ENCODE peak calls at places on chromosomes 13 and 19, in nine cellular contexts. One of them, this sample, is unnamed.

GRCh38 chr13:44165895-44166496 is 207.6 kb upstream of the SERP2 start:
- DNase-seq in AG09319: no peak
- DNase-seq in choroid plexus epithelial cell: no peak
- DNase-seq in thyroid gland: no peak
- DNase-seq in thoracic aorta: no peak
- DNase-seq in fibroblast of lung: no peak
- DNase-seq in IMR-90: no peak
- DNase-seq in tibial nerve: no peak
- DNase-seq in epithelial cell of esophagus: peak; percentile 35
- DNase-seq in this sample: no peak

GRCh38 chr19:51441410-51442390 is 16.6 kb downstream of the SIGLEC8 start:
- DNase-seq in thoracic aorta: no peak
- DNase-seq in thyroid gland: peak; percentile 6
- DNase-seq in IMR-90: no peak
- DNase-seq in choroid plexus epithelial cell: no peak
- DNase-seq in epithelial cell of esophagus: peak; percentile 13
- DNase-seq in AG09319: no peak
- DNase-seq in tibial nerve: no peak
- DNase-seq in fibroblast of lung: no peak
- DNase-seq in this sample: no peak

GRCh38 chr19:46904114-46905060 is 43.6 kb downstream of the ARHGAP35 start:
- DNase-seq in thoracic aorta: no peak
- DNase-seq in AG09319: no peak
- DNase-seq in choroid plexus epithelial cell: peak; percentile 68
- DNase-seq in epithelial cell of esophagus: no peak
- DNase-seq in IMR-90: peak; percentile 71
- DNase-seq in thyroid gland: no peak
- DNase-seq in tibial nerve: no peak
- DNase-seq in fibroblast of lung: peak; percentile 88
- DNase-seq in this sample: no peak

GRCh38 chr19:54653181-54653809 is 9.5 kb upstream of the LILRB4 start:
- DNase-seq in tibial nerve: no peak
- DNase-seq in fibroblast of lung: peak; percentile 3
- DNase-seq in choroid plexus epithelial cell: peak; percentile 52
- DNase-seq in thoracic aorta: no peak
- DNase-seq in thyroid gland: no peak
- DNase-seq in IMR-90: peak; percentile 7
- DNase-seq in epithelial cell of esophagus: peak; percentile 22
- DNase-seq in AG09319: no peak
- DNase-seq in this sample: no peak

GRCh38 chr13:39599842-39600241 is 3.2 kb downstream of the LHFPL6 start:
- DNase-seq in thoracic aorta: no peak
- DNase-seq in choroid plexus epithelial cell: peak; percentile 54
- DNase-seq in thyroid gland: no peak
- DNase-seq in fibroblast of lung: no peak
- DNase-seq in AG09319: no peak
- DNase-seq in tibial nerve: no peak
- DNase-seq in IMR-90: peak; percentile 33
- DNase-seq in epithelial cell of esophagus: no peak
- DNase-seq in this sample: no peak

GRCh38 chr13:43316997-43317396 is 293.6 kb downstream of the DNAJC15 start:
- DNase-seq in AG09319: no peak
- DNase-seq in thyroid gland: no peak
- DNase-seq in choroid plexus epithelial cell: peak; percentile 72
- DNase-seq in IMR-90: peak; percentile 67
- DNase-seq in thoracic aorta: no peak
- DNase-seq in fibroblast of lung: peak; percentile 60
- DNase-seq in epithelial cell of esophagus: peak; percentile 25
- DNase-seq in tibial nerve: peak; percentile 23
- DNase-seq in this sample: no peak

GRCh38 chr13:71863249-71863648 is 3.8 kb downstream of the DACH1 start:
- DNase-seq in choroid plexus epithelial cell: no peak
- DNase-seq in fibroblast of lung: no peak
- DNase-seq in thyroid gland: no peak
- DNase-seq in thoracic aorta: no peak
- DNase-seq in IMR-90: no peak
- DNase-seq in AG09319: no peak
- DNase-seq in epithelial cell of esophagus: no peak
- DNase-seq in tibial nerve: no peak
- DNase-seq in this sample: no peak

GRCh38 chr19:40594657-40595077 is 6.5 kb upstream of the LTBP4 start:
- DNase-seq in thoracic aorta: no peak
- DNase-seq in epithelial cell of esophagus: peak; percentile 74
- DNase-seq in AG09319: no peak
- DNase-seq in IMR-90: peak; percentile 70
- DNase-seq in fibroblast of lung: peak; percentile 75
- DNase-seq in thyroid gland: no peak
- DNase-seq in choroid plexus epithelial cell: peak; percentile 39
- DNase-seq in tibial nerve: no peak
- DNase-seq in this sample: no peak

GRCh38 chr13:77891041-77891440 is 27.6 kb downstream of the EDNRB start:
- DNase-seq in IMR-90: no peak
- DNase-seq in AG09319: no peak
- DNase-seq in choroid plexus epithelial cell: no peak
- DNase-seq in epithelial cell of esophagus: no peak
- DNase-seq in thyroid gland: no peak
- DNase-seq in tibial nerve: no peak
- DNase-seq in thoracic aorta: no peak
- DNase-seq in fibroblast of lung: no peak
- DNase-seq in this sample: no peak

GRCh38 chr13:45055198-45055901 is 65.0 kb upstream of the GTF2F2 start:
- DNase-seq in tibial nerve: no peak
- DNase-seq in thyroid gland: no peak
- DNase-seq in thoracic aorta: no peak
- DNase-seq in AG09319: peak; percentile 39
- DNase-seq in epithelial cell of esophagus: peak; percentile 94
- DNase-seq in choroid plexus epithelial cell: peak; percentile 90
- DNase-seq in fibroblast of lung: peak; percentile 97
- DNase-seq in IMR-90: peak; percentile 93
- DNase-seq in this sample: peak; percentile 79

GRCh38 chr19:1284293-1284978 is 1.2 kb upstream of the EFNA2 start:
- DNase-seq in IMR-90: no peak
- DNase-seq in thoracic aorta: no peak
- DNase-seq in fibroblast of lung: no peak
- DNase-seq in tibial nerve: no peak
- DNase-seq in thyroid gland: no peak
- DNase-seq in choroid plexus epithelial cell: no peak
- DNase-seq in epithelial cell of esophagus: no peak
- DNase-seq in AG09319: no peak
- DNase-seq in this sample: no peak

GRCh38 chr19:1286859-1287621 is 1.4 kb downstream of the EFNA2 start:
- DNase-seq in epithelial cell of esophagus: no peak
- DNase-seq in tibial nerve: no peak
- DNase-seq in AG09319: no peak
- DNase-seq in IMR-90: no peak
- DNase-seq in fibroblast of lung: no peak
- DNase-seq in thoracic aorta: no peak
- DNase-seq in thyroid gland: no peak
- DNase-seq in choroid plexus epithelial cell: no peak
- DNase-seq in this sample: no peak

GRCh38 chr19:1286451-1286858 is 782 bp downstream of the EFNA2 start:
- DNase-seq in choroid plexus epithelial cell: no peak
- DNase-seq in fibroblast of lung: no peak
- DNase-seq in thoracic aorta: no peak
- DNase-seq in AG09319: no peak
- DNase-seq in epithelial cell of esophagus: no peak
- DNase-seq in tibial nerve: no peak
- DNase-seq in IMR-90: no peak
- DNase-seq in thyroid gland: no peak
- DNase-seq in this sample: no peak

GRCh38 chr19:1284979-1285736 is 515 bp upstream of the EFNA2 start:
- DNase-seq in choroid plexus epithelial cell: no peak
- DNase-seq in thoracic aorta: no peak
- DNase-seq in IMR-90: no peak
- DNase-seq in thyroid gland: no peak
- DNase-seq in tibial nerve: no peak
- DNase-seq in fibroblast of lung: no peak
- DNase-seq in AG09319: no peak
- DNase-seq in epithelial cell of esophagus: no peak
- DNase-seq in this sample: no peak

DNA sequence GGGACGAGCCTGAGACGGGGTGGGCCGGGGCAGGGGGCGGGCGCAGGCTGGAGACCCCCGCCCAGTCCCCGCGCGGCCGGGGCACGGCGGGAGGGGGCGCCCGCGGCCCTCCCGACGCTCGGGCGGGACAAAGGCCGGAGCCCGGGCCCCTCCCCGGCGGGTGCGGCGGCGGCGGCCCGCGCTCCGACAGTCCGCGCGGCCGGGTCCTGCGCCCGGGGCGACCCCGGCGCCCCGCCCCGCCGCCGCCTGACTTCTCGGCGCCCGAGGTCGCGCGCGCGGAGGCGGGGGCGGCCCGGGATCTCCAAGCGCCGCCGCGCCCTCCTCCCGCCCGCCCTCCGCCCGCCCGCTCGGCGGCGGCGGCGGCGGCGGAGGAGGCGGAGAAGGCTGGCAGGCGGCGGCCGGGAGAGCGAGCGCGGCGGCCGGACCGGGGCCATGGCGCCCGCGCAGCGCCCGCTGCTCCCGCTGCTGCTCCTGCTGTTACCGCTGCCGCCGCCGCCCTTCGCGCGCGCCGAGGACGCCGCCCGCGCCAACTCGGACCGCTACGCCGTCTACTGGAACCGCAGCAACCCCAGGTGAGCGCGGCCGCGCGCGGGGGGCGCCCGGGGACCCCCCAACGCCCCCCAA is at the start of gene EFNA2:
- DNase-seq in thoracic aorta: no peak
- DNase-seq in fibroblast of lung: no peak
- DNase-seq in IMR-90: no peak
- DNase-seq in choroid plexus epithelial cell: no peak
- DNase-seq in tibial nerve: no peak
- DNase-seq in thyroid gland: no peak
- DNase-seq in AG09319: no peak
- DNase-seq in epithelial cell of esophagus: no peak
- DNase-seq in this sample: no peak
- TF ChIP-seq CTCF in thoracic aorta: no peak
- TF ChIP-seq CTCF in fibroblast of lung: no peak
- TF ChIP-seq CTCF in IMR-90: peak; percentile 6
- TF ChIP-seq CTCF in choroid plexus epithelial cell: no peak
- TF ChIP-seq CTCF in tibial nerve: no peak
- TF ChIP-seq CTCF in thyroid gland: no peak
- TF ChIP-seq CTCF in AG09319: no peak
- TF ChIP-seq CTCF in epithelial cell of esophagus: no peak
- TF ChIP-seq CTCF in this sample: no peak

GRCh38 chr19:17418710-17419109 is 1.1 kb upstream of the MVB12A start:
- DNase-seq in thyroid gland: no peak
- DNase-seq in choroid plexus epithelial cell: no peak
- DNase-seq in AG09319: no peak
- DNase-seq in tibial nerve: no peak
- DNase-seq in IMR-90: no peak
- DNase-seq in epithelial cell of esophagus: no peak
- DNase-seq in fibroblast of lung: no peak
- DNase-seq in thoracic aorta: no peak
- DNase-seq in this sample: no peak

GRCh38 chr19:17421942-17422341 is 2.1 kb downstream of the MVB12A start:
- DNase-seq in tibial nerve: no peak
- DNase-seq in fibroblast of lung: no peak
- DNase-seq in thoracic aorta: no peak
- DNase-seq in thyroid gland: no peak
- DNase-seq in epithelial cell of esophagus: no peak
- DNase-seq in IMR-90: no peak
- DNase-seq in AG09319: no peak
- DNase-seq in choroid plexus epithelial cell: no peak
- DNase-seq in this sample: no peak

GRCh38 chr19:17419491-17420266 is at the start of gene MVB12A:
- DNase-seq in thoracic aorta: peak; percentile 85
- DNase-seq in fibroblast of lung: peak; percentile 99
- DNase-seq in thyroid gland: peak; percentile 98
- DNase-seq in epithelial cell of esophagus: peak; percentile 99
- DNase-seq in IMR-90: peak; percentile 99
- DNase-seq in choroid plexus epithelial cell: peak; percentile 99
- DNase-seq in AG09319: peak; percentile 97
- DNase-seq in tibial nerve: peak; percentile 92
- DNase-seq in this sample: peak; percentile 89

GRCh38 chr19:17419154-17419490 is 725 bp upstream of the MVB12A start:
- DNase-seq in fibroblast of lung: no peak
- DNase-seq in tibial nerve: no peak
- DNase-seq in epithelial cell of esophagus: peak; percentile 14
- DNase-seq in AG09319: no peak
- DNase-seq in IMR-90: no peak
- DNase-seq in thyroid gland: no peak
- DNase-seq in choroid plexus epithelial cell: no peak
- DNase-seq in thoracic aorta: no peak
- DNase-seq in this sample: no peak

DNA sequence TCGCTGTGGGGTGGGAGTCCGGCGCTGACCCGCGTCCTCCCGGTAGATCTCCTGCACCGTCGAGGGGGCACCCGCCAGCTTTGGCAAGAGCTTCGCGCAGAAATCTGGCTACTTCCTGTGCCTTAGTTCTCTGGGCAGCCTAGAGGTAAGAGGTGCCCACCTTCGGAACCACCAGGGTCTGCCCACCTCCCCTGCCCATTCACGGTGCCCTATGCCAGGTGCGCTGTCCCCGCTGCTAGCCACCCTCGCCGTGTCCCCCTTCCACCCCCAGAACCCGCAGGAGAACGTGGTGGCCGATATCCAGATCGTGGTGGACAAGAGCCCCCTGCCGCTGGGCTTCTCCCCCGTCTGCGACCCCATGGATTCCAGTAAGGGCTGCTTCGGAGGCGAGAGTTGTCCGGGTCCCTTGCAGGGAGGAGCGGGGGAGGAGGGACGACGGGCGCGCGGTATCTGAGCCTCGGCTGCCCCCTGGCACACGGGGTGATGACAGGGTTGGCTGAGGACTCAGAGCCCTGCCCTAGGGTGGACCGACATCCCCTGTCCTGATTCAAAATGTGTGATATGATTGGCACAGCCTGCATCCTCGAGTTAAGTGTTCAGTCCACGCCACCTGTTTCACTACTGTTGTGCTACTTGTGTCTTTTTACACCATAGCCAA is 549 bp downstream of the MVB12A start:
- DNase-seq in thoracic aorta: no peak
- DNase-seq in fibroblast of lung: peak; percentile 6
- DNase-seq in AG09319: no peak
- DNase-seq in thyroid gland: peak; percentile 22
- DNase-seq in choroid plexus epithelial cell: peak; percentile 13
- DNase-seq in tibial nerve: peak; percentile 12
- DNase-seq in IMR-90: no peak
- DNase-seq in epithelial cell of esophagus: peak; percentile 31
- DNase-seq in this sample: no peak
- TF ChIP-seq CTCF in thoracic aorta: no peak
- TF ChIP-seq CTCF in fibroblast of lung: no peak
- TF ChIP-seq CTCF in AG09319: no peak
- TF ChIP-seq CTCF in thyroid gland: no peak
- TF ChIP-seq CTCF in choroid plexus epithelial cell: peak; percentile 14
- TF ChIP-seq CTCF in tibial nerve: no peak
- TF ChIP-seq CTCF in IMR-90: no peak
- TF ChIP-seq CTCF in epithelial cell of esophagus: no peak
- TF ChIP-seq CTCF in this sample: peak; percentile 14

GRCh38 chr13:37074703-37075102 is 15.2 kb upstream of the SUPT20H start:
- DNase-seq in tibial nerve: no peak
- DNase-seq in IMR-90: peak; percentile 49
- DNase-seq in epithelial cell of esophagus: peak; percentile 41
- DNase-seq in fibroblast of lung: peak; percentile 50
- DNase-seq in thyroid gland: no peak
- DNase-seq in choroid plexus epithelial cell: peak; percentile 67
- DNase-seq in AG09319: no peak
- DNase-seq in thoracic aorta: no peak
- DNase-seq in this sample: no peak
- TF ChIP-seq CTCF in tibial nerve: peak; percentile 46
- TF ChIP-seq CTCF in IMR-90: peak; percentile 54
- TF ChIP-seq CTCF in epithelial cell of esophagus: no peak
- TF ChIP-seq CTCF in fibroblast of lung: no peak
- TF ChIP-seq CTCF in thyroid gland: peak; percentile 36
- TF ChIP-seq CTCF in choroid plexus epithelial cell: peak; percentile 40
- TF ChIP-seq CTCF in AG09319: peak; percentile 21
- TF ChIP-seq CTCF in thoracic aorta: peak; percentile 35
- TF ChIP-seq CTCF in this sample: peak; percentile 35

GRCh38 chr13:114339779-114340534 is 25.7 kb downstream of the CHAMP1 start:
- DNase-seq in choroid plexus epithelial cell: peak; percentile 58
- DNase-seq in epithelial cell of esophagus: peak; percentile 51
- DNase-seq in fibroblast of lung: peak; percentile 26
- DNase-seq in IMR-90: peak; percentile 30
- DNase-seq in AG09319: peak; percentile 28
- DNase-seq in tibial nerve: no peak
- DNase-seq in thoracic aorta: no peak
- DNase-seq in thyroid gland: peak; percentile 62
- DNase-seq in this sample: no peak
- TF ChIP-seq CTCF in choroid plexus epithelial cell: peak; percentile 77
- TF ChIP-seq CTCF in epithelial cell of esophagus: peak; percentile 78
- TF ChIP-seq CTCF in fibroblast of lung: peak; percentile 82
- TF ChIP-seq CTCF in IMR-90: peak; percentile 61
- TF ChIP-seq CTCF in AG09319: peak; percentile 75
- TF ChIP-seq CTCF in tibial nerve: peak; percentile 36
- TF ChIP-seq CTCF in thoracic aorta: peak; percentile 39
- TF ChIP-seq CTCF in thyroid gland: peak; percentile 79
- TF ChIP-seq CTCF in this sample: peak; percentile 80